ENCODE peak calls at places on chromosome 6, in ten cellular contexts. N is GM03348; I is small intestine; M is fibroblast of pulmonary artery; U is cerebellum; E is Calu3; G is activated naive CD4-positive, alpha-beta T cell treated with Interleukin-2 at 50 U/mL for 16 hours; O is NCI-H748 treated with DMSO at 0.1 percent for 48 hours; C is SHP77; A is activated CD4-positive, CD25-positive, alpha-beta regulatory T cell. T is an unnamed sample.

GRCh38 chr6:56951049-56951816 is 3.7 kb upstream of the BEND6 start:
- DNase-seq in G (no peak), E (no peak), N (no peak), O (no peak), U (no peak), I (no peak), A (no peak), C (no peak), M (peak), T (no peak)

GRCh38 chr6:132972971-132973370 is 158.6 kb downstream of the RPS12 start:
- DNase-seq in E (no peak), I (no peak), O (no peak), N (no peak), M (no peak), U (no peak), C (no peak), A (no peak), G (no peak), T (no peak)

GRCh38 chr6:37142047-37142614 is 27.8 kb upstream of the PIM1 start:
- DNase-seq in N (no peak), C (no peak), A (no peak), G (no peak), M (peak), I (no peak), U (no peak), O (no peak), E (no peak), T (no peak)

GRCh38 chr6:39882567-39882953 is 51.7 kb downstream of the MOCS1 start:
- DNase-seq in U (no peak), C (no peak), G (no peak), A (no peak), M (peak), N (peak), O (no peak), I (no peak), E (no peak), T (no peak)

GRCh38 chr6:53411451-53411850 is 62.7 kb upstream of the ELOVL5 start:
- DNase-seq in U (no peak), A (no peak), C (no peak), I (peak), M (peak), E (no peak), N (peak), G (no peak), O (no peak), T (no peak)

GRCh38 chr6:160412993-160413392 is 64.8 kb downstream of the SLC22A3 start:
- DNase-seq in N (no peak), A (no peak), I (no peak), O (no peak), M (no peak), G (no peak), C (no peak), E (no peak), U (no peak), T (no peak)

GRCh38 chr6:161094904-161095440 is 103.4 kb downstream of the MAP3K4 start:
- DNase-seq in U (no peak), G (no peak), I (no peak), E (no peak), M (no peak), A (no peak), C (no peak), O (no peak), N (no peak), T (no peak)

GRCh38 chr6:42423244-42423643 is 28.5 kb downstream of the TRERF1 start:
- DNase-seq in G (peak), I (no peak), E (no peak), A (no peak), C (no peak), M (no peak), O (no peak), N (no peak), U (no peak), T (no peak)

GRCh38 chr6:148203281-148203925 is 139.2 kb upstream of the SASH1 start:
- DNase-seq in O (no peak), A (no peak), M (peak), G (no peak), U (no peak), E (no peak), C (no peak), I (no peak), N (peak), T (no peak)

GRCh38 chr6:123575218-123575617 is 61.5 kb downstream of the TRDN start:
- DNase-seq in O (no peak), N (no peak), U (no peak), I (no peak), A (no peak), G (no peak), M (no peak), E (no peak), C (peak), T (no peak)

GRCh38 chr6:11943060-11943459 is 69.1 kb upstream of the HIVEP1 start:
- DNase-seq in E (no peak), C (no peak), A (no peak), N (no peak), U (no peak), O (no peak), I (peak), M (no peak), G (no peak), T (no peak)

GRCh38 chr6:622462-622861 is 34.4 kb downstream of the HUS1B start:
- DNase-seq in U (no peak), N (no peak), C (no peak), E (no peak), M (no peak), G (no peak), I (no peak), O (no peak), A (no peak), T (no peak)

GRCh38 chr6:155309150-155309549 is 5.1 kb downstream of the TFB1M start:
- DNase-seq in A (no peak), C (no peak), N (no peak), U (no peak), M (no peak), G (no peak), I (no peak), E (no peak), O (no peak), T (no peak)

GRCh38 chr6:139588734-139589418 is 214.4 kb upstream of the CITED2 start:
- DNase-seq in O (no peak), I (peak), U (no peak), A (no peak), E (no peak), M (peak), C (peak), N (no peak), G (no peak), T (no peak)

GRCh38 chr6:44454198-44454597 is 66.7 kb downstream of the CDC5L start:
- DNase-seq in I (no peak), M (peak), G (no peak), E (no peak), U (no peak), O (no peak), N (no peak), C (no peak), A (no peak), T (no peak)